ENCODE peak calls at places on chromosomes 12 and 14, in six cellular contexts. L is neural progenitor cell, O is testis, Y is adrenal gland, P is astrocyte, E is psoas muscle. G is an unnamed sample.
A peak's percentile ranks its signal among the peaks of the same experiment; 100 is the strongest.

GRCh38 chr14:22900088-22900799 is 17.2 kb downstream of the REM2 start:
- DNase-seq in L (peak; percentile 86), O (peak; percentile 51), Y (peak; percentile 63), P (peak; percentile 41), E (no peak), G (peak; percentile 50)

GRCh38 chr14:100531591-100532121 is 55.6 kb downstream of the BEGAIN start:
- DNase-seq in L (no peak), O (no peak), Y (no peak), P (no peak), E (no peak), G (no peak)

GRCh38 chr12:91103101-91103500 is 8.2 kb downstream of the LUM start:
- DNase-seq in L (no peak), O (no peak), Y (no peak), P (no peak), E (no peak), G (no peak)

GRCh38 chr14:64550539-64551333 is 975 bp downstream of the PPP1R36 start:
- DNase-seq in L (no peak), O (no peak), Y (no peak), P (no peak), E (no peak), G (no peak)

GRCh38 chr12:65125247-65125646 is 4.1 kb upstream of the WIF1 start:
- DNase-seq in L (no peak), O (no peak), Y (no peak), P (no peak), E (no peak), G (no peak)

GRCh38 chr12:49126852-49127763 is 4.1 kb downstream of the TUBA1B start:
- DNase-seq in L (no peak), O (no peak), Y (no peak), P (no peak), E (no peak), G (no peak)

GRCh38 chr12:6069452-6070093 is 54.9 kb downstream of the VWF start:
- DNase-seq in L (no peak), O (no peak), Y (no peak), P (peak; percentile 91), E (peak; percentile 45), G (no peak)

GRCh38 chr12:69929125-69929524 is 104.1 kb downstream of the MYRFL start:
- DNase-seq in L (no peak), O (no peak), Y (no peak), P (peak; percentile 42), E (no peak), G (no peak)

GRCh38 chr12:45918818-45919217 is 71.6 kb downstream of the SCAF11 start:
- DNase-seq in L (no peak), O (no peak), Y (no peak), P (no peak), E (no peak), G (no peak)

GRCh38 chr12:31362115-31362758 is 36.3 kb upstream of the SINHCAF start:
- DNase-seq in L (peak; percentile 72), O (no peak), Y (no peak), P (no peak), E (no peak), G (peak; percentile 5)

GRCh38 chr12:6059221-6059620 is 65.2 kb downstream of the VWF start:
- DNase-seq in L (no peak), O (no peak), Y (no peak), P (no peak), E (no peak), G (no peak)

GRCh38 chr12:43836455-43836989 is 641 bp downstream of the TMEM117 start:
- DNase-seq in L (no peak), O (no peak), Y (peak; percentile 8), P (peak; percentile 58), E (no peak), G (peak; percentile 18)

GRCh38 chr12:100987552-100988277 is 193.1 kb downstream of the ANO4 start:
- DNase-seq in L (peak; percentile 77), O (peak; percentile 40), Y (peak; percentile 26), P (peak; percentile 66), E (peak; percentile 11), G (no peak)

GRCh38 chr14:74425525-74426201 is 347 bp downstream of the SYNDIG1L start:
- DNase-seq in L (peak; percentile 92), O (peak; percentile 43), Y (peak; percentile 50), P (no peak), E (peak; percentile 35), G (peak; percentile 34)

GRCh38 chr14:99619873-99620834 is 16.1 kb upstream of the CCDC85C start:
- DNase-seq in L (peak; percentile 61), O (no peak), Y (peak; percentile 42), P (peak; percentile 44), E (no peak), G (no peak)

GRCh38 chr14:73700325-73700724 is 13.9 kb downstream of the PNMA1 start:
- DNase-seq in L (no peak), O (no peak), Y (no peak), P (no peak), E (no peak), G (no peak)

GRCh38 chr12:47602949-47603558 is 102.8 kb downstream of the RPAP3 start:
- DNase-seq in L (no peak), O (no peak), Y (no peak), P (no peak), E (no peak), G (no peak)

GRCh38 chr12:110774824-110775223 is 32.1 kb upstream of the PPP1CC start:
- DNase-seq in L (no peak), O (no peak), Y (no peak), P (no peak), E (no peak), G (no peak)

GRCh38 chr14:49796025-49796424 is 28.1 kb downstream of the KLHDC2 start:
- DNase-seq in L (no peak), O (no peak), Y (no peak), P (no peak), E (no peak), G (no peak)

GRCh38 chr12:118880745-118881144 is 100.6 kb upstream of the SRRM4 start:
- DNase-seq in L (no peak), O (no peak), Y (no peak), P (no peak), E (no peak), G (no peak)

GRCh38 chr12:24252580-24252979 is 303.1 kb upstream of the SOX5 start:
- DNase-seq in L (no peak), O (no peak), Y (no peak), P (no peak), E (no peak), G (peak; percentile 33)

GRCh38 chr12:121949643-121950397 is 31.4 kb downstream of the CFAP251 start:
- DNase-seq in L (no peak), O (no peak), Y (no peak), P (peak; percentile 95), E (no peak), G (no peak)

GRCh38 chr14:49306152-49306751 is 279.9 kb downstream of the RPS29 start:
- DNase-seq in L (peak; percentile 47), O (no peak), Y (no peak), P (peak; percentile 4), E (no peak), G (no peak)

GRCh38 chr14:47674148-47674545 is 1.3 kb downstream of the MDGA2 start:
- DNase-seq in L (peak; percentile 58), O (no peak), Y (no peak), P (no peak), E (no peak), G (no peak)

GRCh38 chr14:35883677-35884293 is 57.6 kb downstream of the BRMS1L start:
- DNase-seq in L (peak; percentile 59), O (peak; percentile 46), Y (peak; percentile 58), P (no peak), E (no peak), G (peak; percentile 60)

GRCh38 chr12:16187684-16188083 is 89.8 kb downstream of the SLC15A5 start:
- DNase-seq in L (no peak), O (no peak), Y (no peak), P (no peak), E (no peak), G (no peak)

GRCh38 chr12:53287741-53288216 is 7.6 kb upstream of the PFDN5 start:
- DNase-seq in L (peak; percentile 64), O (peak; percentile 78), Y (peak; percentile 82), P (peak; percentile 18), E (peak; percentile 72), G (peak; percentile 76)

GRCh38 chr14:34452258-34452822 is 9.7 kb downstream of the SPTSSA start:
- DNase-seq in L (no peak), O (no peak), Y (no peak), P (no peak), E (no peak), G (no peak)

GRCh38 chr14:77883479-77884238 is 83.8 kb downstream of the ADCK1 start:
- DNase-seq in L (no peak), O (no peak), Y (no peak), P (no peak), E (no peak), G (no peak)

GRCh38 chr14:65940056-65940735 is 527.7 kb downstream of the FUT8 start:
- DNase-seq in L (peak; percentile 41), O (no peak), Y (no peak), P (no peak), E (no peak), G (no peak)
- H3K4me3 ChIP-seq in L (no peak overlapping the region), O (no peak overlapping the region), Y (no peak overlapping the region), P (no peak overlapping the region), E (no peak overlapping the region), G (no peak overlapping the region)

DNA sequence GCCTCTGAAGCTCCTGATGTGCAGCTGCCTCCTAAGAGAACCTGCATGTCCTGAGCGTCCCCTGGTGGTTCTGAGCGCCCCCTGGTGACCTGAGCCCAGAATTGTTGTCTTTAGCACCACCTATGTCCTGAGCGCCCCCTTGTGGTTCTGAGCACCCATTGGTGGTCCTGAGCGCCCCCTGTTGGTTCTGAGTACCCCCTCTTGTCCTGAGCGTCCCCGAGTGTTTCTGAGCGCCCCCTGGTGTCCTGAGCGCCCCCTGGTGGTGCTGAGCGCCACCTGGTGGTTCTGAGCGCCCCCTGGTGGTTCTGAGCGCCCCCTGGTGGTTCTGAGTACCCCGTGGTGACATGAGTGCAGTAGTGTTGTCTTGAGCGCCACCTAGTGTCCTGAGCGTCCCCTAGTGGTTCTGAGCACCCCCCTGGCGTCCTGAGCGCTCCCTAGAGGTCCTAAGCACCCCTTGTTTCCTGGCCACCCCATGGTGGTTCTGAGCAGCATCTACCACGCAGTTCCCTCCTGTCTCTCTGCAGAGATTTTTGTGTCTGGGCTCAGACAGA is 782.5 kb downstream of the TMEM121 start:
- DNase-seq in L (peak; percentile 42), O (peak; percentile 95), Y (peak; percentile 32), P (no peak), E (no peak), G (no peak)
- H3K9me3 ChIP-seq in L (peaks cover 22% of the 10 kb centered on the region), O (no peaks in the 10 kb centered on the region), Y (no peaks in the 10 kb centered on the region), P (peaks cover 2% of the 10 kb centered on the region), E (no peaks in the 10 kb centered on the region), G (no peaks in the 10 kb centered on the region)

DNA sequence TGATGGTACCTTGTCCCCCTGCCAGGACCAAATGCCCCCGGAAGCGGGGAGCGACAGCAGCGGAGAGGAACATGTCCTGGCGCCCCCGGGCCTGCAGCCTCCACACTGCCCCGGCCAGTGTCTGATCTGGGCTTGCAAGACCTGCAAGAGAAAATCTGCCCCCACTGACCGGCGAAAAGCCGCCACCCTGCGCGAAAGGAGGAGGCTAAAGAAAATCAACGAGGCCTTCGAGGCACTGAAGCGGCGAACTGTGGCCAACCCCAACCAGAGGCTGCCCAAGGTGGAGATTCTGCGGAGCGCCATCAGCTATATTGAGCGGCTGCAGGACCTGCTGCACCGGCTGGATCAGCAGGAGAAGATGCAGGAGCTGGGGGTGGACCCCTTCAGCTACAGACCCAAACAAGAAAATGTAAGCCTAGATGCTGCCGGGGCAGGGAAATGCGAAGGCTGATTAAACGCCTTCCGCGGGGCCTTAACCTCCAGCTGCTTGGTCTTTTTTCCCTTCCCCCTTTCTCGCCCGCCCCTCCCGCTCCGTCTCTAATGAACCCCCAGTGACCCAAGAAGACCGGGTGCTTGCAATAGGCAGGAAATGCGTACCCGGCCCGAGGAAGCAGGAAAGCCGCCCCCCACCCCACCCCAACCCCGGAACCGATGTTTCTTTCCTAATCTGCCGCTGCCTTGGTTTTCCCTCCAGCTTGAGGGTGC is 548 bp downstream of the MYF6 start:
- DNase-seq in L (peak; percentile 46), O (no peak), Y (no peak), P (peak; percentile 6), E (peak; percentile 27), G (no peak)
- H3K4me3 ChIP-seq in L (peak overlapping the region; percentile 48), O (peak overlapping the region; percentile 25), Y (no peak overlapping the region), P (peak overlapping the region; percentile 51), E (peak overlapping the region; percentile 76), G (no peak overlapping the region)

GRCh38 chr14:106848330-106849121 is 1322.1 kb downstream of the TMEM121 start:
- DNase-seq in L (no peak), O (no peak), Y (peak; percentile 64), P (no peak), E (no peak), G (no peak)
- H3K9me3 ChIP-seq in L (peaks cover 25% of the 10 kb centered on the region), O (no peaks in the 10 kb centered on the region), Y (no peaks in the 10 kb centered on the region), P (peaks cover 14% of the 10 kb centered on the region), E (no peaks in the 10 kb centered on the region), G (no peaks in the 10 kb centered on the region)

G was measured in thyroid gland.